ENCODE peak calls at places on chromosomes 11 and 22, in seven cellular contexts. N is A549; O is activated CD4-positive, alpha-beta T cell treated with anti-CD3 and anti-CD28 coated beads, Interleukin-2, amount 50 U/mL, for 24 hours; M is HT1080; H is DND-41; I is neural crest cell; J is left lobe of liver. X is an unnamed sample.

GRCh38 chr11:130554241-130555055 is 106.0 kb downstream of the ADAMTS15 start:
- DNase-seq in N (no peak), I (no peak), M (no peak), O (no peak), H (no peak), J (no peak), X (no peak)

GRCh38 chr11:35787626-35788025 is 125.1 kb downstream of the TRIM44 start:
- DNase-seq in H (no peak), O (no peak), I (no peak), M (no peak), J (no peak), N (no peak), X (no peak)

GRCh38 chr11:59754859-59755700 is at the start of gene STX3:
- DNase-seq in J (peak), N (peak), H (peak), M (peak), I (peak), O (peak), X (peak)

GRCh38 chr11:85040166-85040565 is 587.0 kb downstream of the DLG2 start:
- DNase-seq in O (no peak), I (no peak), N (no peak), H (no peak), M (no peak), J (no peak), X (no peak)

GRCh38 chr22:19066531-19067271 is 55.5 kb downstream of the DGCR2 start:
- DNase-seq in O (no peak), H (no peak), N (no peak), J (peak), M (peak), I (no peak), X (peak)

GRCh38 chr22:19464546-19464945 is 14.4 kb downstream of the UFD1 start:
- DNase-seq in I (no peak), O (no peak), J (no peak), M (no peak), H (no peak), N (no peak), X (no peak)

GRCh38 chr22:48548391-48548790 is 1279.3 kb downstream of the BRD1 start:
- DNase-seq in H (no peak), N (no peak), M (no peak), J (no peak), I (no peak), O (no peak), X (no peak)

GRCh38 chr11:47215366-47215925 is 672 bp downstream of the DDB2 start:
- DNase-seq in O (no peak), N (no peak), M (no peak), I (no peak), J (no peak), H (no peak), X (no peak)

GRCh38 chr11:76838422-76839068 is 22.2 kb upstream of the ACER3 start:
- DNase-seq in O (no peak), I (no peak), J (no peak), N (peak), M (peak), H (no peak), X (no peak)

GRCh38 chr22:31141551-31141950 is 1.2 kb upstream of the PLA2G3 start:
- DNase-seq in J (no peak), I (no peak), H (no peak), O (no peak), N (no peak), M (no peak), X (no peak)

GRCh38 chr22:45968751-45969413 is 8.1 kb downstream of the WNT7B start:
- DNase-seq in J (no peak), I (no peak), N (no peak), H (no peak), M (peak), O (no peak), X (no peak)

GRCh38 chr11:110896358-110896757 is 184.1 kb upstream of the ARHGAP20 start:
- DNase-seq in N (no peak), J (no peak), H (no peak), M (peak), O (no peak), I (no peak), X (no peak)

GRCh38 chr22:29269230-29269604 is 1.1 kb downstream of the EWSR1 start:
- DNase-seq in J (peak), O (no peak), N (no peak), M (no peak), H (no peak), I (no peak), X (no peak)

GRCh38 chr11:23797624-23798419 is 699.0 kb upstream of the LUZP2 start:
- DNase-seq in J (no peak), M (no peak), O (no peak), I (no peak), N (no peak), H (no peak), X (no peak)

GRCh38 chr11:27388869-27389268 is 25.9 kb upstream of the CCDC34 start:
- DNase-seq in N (no peak), H (no peak), J (no peak), I (no peak), O (no peak), M (no peak), X (no peak)

GRCh38 chr11:78338138-78338537 is 79.5 kb downstream of the GAB2 start:
- DNase-seq in O (no peak), N (no peak), J (no peak), H (no peak), M (no peak), I (no peak), X (no peak)

GRCh38 chr22:19855504-19856409 is 1.1 kb upstream of the GNB1L start:
- DNase-seq in O (peak), M (peak), H (peak), J (peak), N (peak), I (no peak), X (peak)

GRCh38 chr11:122910775-122911174 is 28.2 kb downstream of the JHY start:
- DNase-seq in M (no peak), N (peak), H (no peak), I (no peak), O (no peak), J (no peak), X (no peak)

GRCh38 chr22:26599505-26599904 is 9.6 kb upstream of the TPST2 start:
- DNase-seq in H (no peak), M (no peak), N (no peak), O (no peak), I (no peak), J (no peak), X (no peak)

GRCh38 chr22:23128269-23129108 is 13.3 kb downstream of the RSPH14 start:
- DNase-seq in I (peak), M (peak), O (peak), H (peak), J (peak), N (peak), X (peak)

GRCh38 chr11:69195819-69196218 is 40.1 kb downstream of the SMIM38 start:
- DNase-seq in N (no peak), M (no peak), O (no peak), H (no peak), J (no peak), I (no peak), X (no peak)

GRCh38 chr22:30422481-30423295 is 2.9 kb upstream of the MTFP1 start:
- DNase-seq in M (peak), I (no peak), N (peak), J (peak), H (peak), O (no peak), X (peak)

GRCh38 chr11:1467270-1467669 is 19.3 kb downstream of the MOB2 start:
- DNase-seq in H (no peak), J (no peak), I (no peak), M (no peak), O (no peak), N (no peak), X (no peak)

GRCh38 chr11:134261626-134262488 is 8.5 kb downstream of the ACAD8 start:
- DNase-seq in I (no peak), H (peak), N (peak), J (no peak), M (peak), O (no peak), X (no peak)

GRCh38 chr11:12272821-12273617 is 104.4 kb upstream of the PARVA start:
- DNase-seq in I (no peak), M (peak), O (no peak), N (no peak), J (no peak), H (no peak), X (no peak)

GRCh38 chr11:1081601-1082311 is 7.1 kb downstream of the MUC2 start:
- DNase-seq in J (no peak), O (no peak), I (no peak), M (no peak), N (no peak), H (no peak), X (no peak)

GRCh38 chr11:71248251-71248570 is 4.2 kb downstream of the SHANK2 start:
- DNase-seq in I (no peak), J (no peak), M (no peak), H (no peak), O (no peak), N (no peak), X (no peak)

X was measured in ureter.